ENCODE peak calls at places on chromosomes 13 and 19, in ten cellular contexts. K, A, D, M, Z, N, V, Y, F and W are unnamed samples.

GRCh38 chr13:19782049-19782726 is 557 bp downstream of the PSPC1 start:
- DNase-seq in K (peak; percentile 54), A (no peak), D (no peak), M (peak; percentile 81), Z (peak; percentile 29), N (peak; percentile 23), V (peak; percentile 43), Y (peak; percentile 76), F (peak; percentile 75), W (no peak)

GRCh38 chr13:37175996-37176395 is 70.5 kb upstream of the CSNK1A1L start:
- DNase-seq in K (no peak), A (no peak), D (no peak), M (no peak), Z (no peak), N (peak; percentile 88), V (peak; percentile 62), Y (peak; percentile 35), F (no peak), W (peak; percentile 42)

GRCh38 chr13:101570410-101570809 is 117.9 kb downstream of the ITGBL1 start:
- DNase-seq in K (no peak), A (no peak), D (no peak), M (no peak), Z (no peak), N (no peak), V (no peak), Y (peak; percentile 13), F (no peak), W (no peak)

GRCh38 chr13:75486654-75487053 is 4.7 kb upstream of the TBC1D4 start:
- DNase-seq in K (no peak), A (no peak), D (no peak), M (no peak), Z (no peak), N (no peak), V (no peak), Y (peak; percentile 11), F (no peak), W (no peak)

GRCh38 chr19:56660381-56661105 is 11.0 kb downstream of the ZNF835 start:
- DNase-seq in K (peak; percentile 33), A (no peak), D (no peak), M (no peak), Z (no peak), N (no peak), V (no peak), Y (no peak), F (no peak), W (no peak)

GRCh38 chr13:20192470-20193141 is at the start of gene GJB2:
- DNase-seq in K (no peak), A (no peak), D (no peak), M (no peak), Z (no peak), N (no peak), V (no peak), Y (no peak), F (no peak), W (no peak)

GRCh38 chr19:48090281-48090802 is 20.3 kb downstream of the PLA2G4C start:
- DNase-seq in K (no peak), A (no peak), D (no peak), M (no peak), Z (no peak), N (peak; percentile 82), V (peak; percentile 64), Y (no peak), F (no peak), W (no peak)

GRCh38 chr13:109344552-109345157 is 441.7 kb downstream of the IRS2 start:
- DNase-seq in K (peak; percentile 57), A (no peak), D (no peak), M (no peak), Z (no peak), N (peak; percentile 18), V (peak; percentile 63), Y (peak; percentile 61), F (no peak), W (no peak)